ENCODE peak calls at places on chromosome 13, in five cellular contexts. U, W, Z, V and Q are unnamed samples.
A peak's percentile ranks its signal among the peaks of the same experiment; 100 is the strongest.

GRCh38 chr13:45584816-45585215 is 30.7 kb downstream of the ERICH6B start:
- DNase-seq in V (no peak), Z (peak; percentile 15), W (no peak), U (no peak), Q (no peak)

GRCh38 chr13:97544041-97544765 is 110.2 kb downstream of the RAP2A start:
- DNase-seq in Z (no peak), V (no peak), W (no peak), U (no peak), Q (no peak)

GRCh38 chr13:110472904-110473563 is 88.5 kb downstream of the RAB20 start:
- DNase-seq in U (no peak), W (no peak), Z (no peak), V (no peak), Q (no peak)

GRCh38 chr13:50735071-50735470 is 108.4 kb downstream of the DLEU7 start:
- DNase-seq in U (no peak), V (no peak), W (no peak), Z (no peak), Q (no peak)

GRCh38 chr13:23692816-23693215 is 122.6 kb downstream of the TNFRSF19 start:
- DNase-seq in Z (no peak), W (no peak), V (no peak), U (no peak), Q (no peak)

GRCh38 chr13:52405369-52405766 is 604 bp downstream of the THSD1 start:
- DNase-seq in V (no peak), Z (peak; percentile 23), W (no peak), U (no peak), Q (no peak)

GRCh38 chr13:49664606-49665005 is 26.7 kb downstream of the EBPL start:
- DNase-seq in Z (no peak), W (no peak), U (no peak), V (no peak), Q (no peak)

GRCh38 chr13:21668665-21669599 is 1.9 kb upstream of the FGF9 start:
- DNase-seq in U (no peak), V (peak; percentile 29), Z (no peak), W (no peak), Q (no peak)

GRCh38 chr13:98217597-98217996 is 40.5 kb upstream of the RNF113B start:
- DNase-seq in U (no peak), Z (no peak), V (no peak), W (no peak), Q (no peak)

GRCh38 chr13:30898721-30899188 is 7.3 kb upstream of the MEDAG start:
- DNase-seq in W (peak; percentile 31), V (no peak), U (no peak), Z (peak; percentile 22), Q (no peak)

GRCh38 chr13:101473458-101473857 is 21.0 kb downstream of the ITGBL1 start:
- DNase-seq in Z (peak; percentile 82), V (no peak), U (no peak), W (no peak), Q (no peak)

GRCh38 chr13:85985791-85986190 is 186.6 kb upstream of the SLITRK6 start:
- DNase-seq in Z (no peak), W (no peak), V (no peak), U (no peak), Q (no peak)

GRCh38 chr13:30381049-30381448 is 41.2 kb upstream of the UBE2L5 start:
- DNase-seq in Z (no peak), V (no peak), W (no peak), U (no peak), Q (no peak)

GRCh38 chr13:110216403-110217041 is 90.4 kb downstream of the COL4A1 start:
- DNase-seq in U (no peak), V (no peak), Z (no peak), W (no peak), Q (no peak)

GRCh38 chr13:112980441-112980840 is 11.4 kb downstream of the MCF2L start:
- DNase-seq in W (no peak), U (no peak), V (no peak), Z (no peak), Q (no peak)

GRCh38 chr13:77521194-77521593 is 14.3 kb upstream of the SCEL start:
- DNase-seq in W (no peak), U (no peak), V (no peak), Z (peak; percentile 43), Q (no peak)
- H3K27ac ChIP-seq in W (no peak overlapping the region), U (peak overlapping the region; percentile 70), V (no peak overlapping the region), Z (peak overlapping the region; percentile 40), Q (peak overlapping the region; percentile 63)

GRCh38 chr13:40186041-40186440 is 480.4 kb downstream of the FOXO1 start:
- DNase-seq in U (no peak), Z (no peak), V (no peak), W (no peak), Q (no peak)

GRCh38 chr13:40189426-40189825 is 477.0 kb downstream of the FOXO1 start:
- DNase-seq in U (no peak), V (no peak), Z (no peak), W (no peak), Q (no peak)

GRCh38 chr13:40187324-40187795 is 479.1 kb downstream of the FOXO1 start:
- DNase-seq in Z (no peak), V (peak; percentile 54), U (no peak), W (no peak), Q (no peak)

GRCh38 chr13:40186636-40187323 is 479.7 kb downstream of the FOXO1 start:
- DNase-seq in U (no peak), W (no peak), V (no peak), Z (peak; percentile 58), Q (no peak)

DNA sequence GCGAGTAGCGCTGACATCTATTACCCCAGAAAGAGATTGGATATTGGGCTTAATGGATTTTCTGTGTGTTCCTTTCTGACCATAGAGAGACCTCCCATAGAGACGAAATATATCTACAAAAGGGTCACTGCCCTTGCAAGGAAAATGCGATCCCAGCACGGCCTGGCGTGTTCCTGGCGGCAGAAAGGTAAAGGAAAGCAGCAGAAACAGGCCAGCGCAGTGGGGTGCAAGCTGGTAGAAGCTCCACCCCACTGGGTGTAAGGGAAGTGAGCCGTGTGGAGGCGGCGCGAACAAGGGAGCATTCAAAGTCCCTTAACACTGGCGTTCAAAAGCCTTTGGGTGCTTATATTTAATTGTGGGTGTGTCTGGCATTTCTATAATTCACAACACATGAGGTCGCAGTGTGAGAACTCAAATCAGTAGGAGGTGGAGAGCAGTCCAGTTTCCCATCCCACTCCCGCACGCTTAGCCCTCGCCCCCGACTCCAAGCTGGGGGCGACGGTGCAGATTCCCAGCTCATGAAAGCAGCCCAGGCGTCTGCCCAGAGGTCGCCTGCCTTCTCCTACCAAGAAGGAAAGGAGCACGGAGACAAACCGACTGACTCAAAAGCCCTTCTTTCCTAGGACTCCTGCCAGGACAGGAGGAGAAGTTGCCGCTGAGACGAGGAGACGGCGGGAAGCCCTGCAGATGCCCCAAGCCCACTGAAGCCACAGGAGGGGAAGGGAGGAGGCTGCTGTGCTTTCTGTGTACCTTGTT is 478.4 kb downstream of the FOXO1 start:
- DNase-seq in Z (no peak), U (no peak), V (peak; percentile 14), W (no peak), Q (no peak)
- H3K27ac ChIP-seq in Z (no peak overlapping the region), U (peak overlapping the region; percentile 70), V (no peak overlapping the region), W (peak overlapping the region; percentile 73), Q (no peak overlapping the region)

GRCh38 chr13:114129649-114130062 is 2.8 kb downstream of the RASA3 start:
- DNase-seq in W (no peak), V (peak; percentile 20), U (no peak), Z (no peak), Q (no peak)
- H3K27ac ChIP-seq in W (no peak overlapping the region), V (peak overlapping the region; percentile 85), U (peak overlapping the region; percentile 83), Z (no peak overlapping the region), Q (no peak overlapping the region)

DNA sequence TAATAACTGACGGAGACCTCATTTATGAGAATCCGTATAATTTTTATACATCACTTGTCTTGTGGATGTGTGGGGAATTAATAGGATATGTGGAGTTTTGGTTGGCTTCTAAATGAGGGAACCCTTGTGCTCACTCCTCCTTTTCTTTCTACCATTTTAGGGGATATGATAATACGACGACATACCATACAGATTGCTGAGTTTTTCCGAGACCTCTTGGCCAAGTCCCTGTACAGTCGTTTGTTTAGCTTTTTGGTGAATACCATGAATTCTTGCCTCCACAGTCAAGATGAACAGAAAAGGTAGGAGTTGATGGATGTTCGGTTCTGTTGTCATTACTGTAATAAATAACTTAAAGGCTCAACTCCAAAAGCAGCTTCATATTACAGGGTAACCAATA is 335.2 kb downstream of the MYO16 start:
- DNase-seq in W (no peak), Z (no peak), V (no peak), U (no peak), Q (no peak)
- H3K27ac ChIP-seq in W (no peak overlapping the region), Z (peak overlapping the region; percentile 50), V (no peak overlapping the region), U (no peak overlapping the region), Q (peak overlapping the region; percentile 82)

GRCh38 chr13:76885203-76886004 is 801 bp downstream of the KCTD12 start:
- DNase-seq in V (peak; percentile 6), U (peak; percentile 90), Z (peak; percentile 74), W (peak; percentile 68), Q (no peak)
- H3K27ac ChIP-seq in V (no peak overlapping the region), U (peak overlapping the region; percentile 97), Z (peak overlapping the region; percentile 55), W (peak overlapping the region; percentile 81), Q (peak overlapping the region; percentile 13)

GRCh38 chr13:102698649-102698980 is 3.8 kb upstream of the METTL21C start:
- DNase-seq in U (no peak), V (no peak), W (no peak), Z (no peak), Q (no peak)
- H3K27ac ChIP-seq in U (no peak overlapping the region), V (no peak overlapping the region), W (no peak overlapping the region), Z (no peak overlapping the region), Q (no peak overlapping the region)

GRCh38 chr13:59480857-59481256 is 682.9 kb downstream of the DIAPH3 start:
- DNase-seq in V (no peak), W (no peak), Z (no peak), U (no peak), Q (no peak)
- H3K27ac ChIP-seq in V (no peak overlapping the region), W (no peak overlapping the region), Z (no peak overlapping the region), U (no peak overlapping the region), Q (no peak overlapping the region)

GRCh38 chr13:44147648-44148047 is 226.0 kb upstream of the SERP2 start:
- DNase-seq in Z (no peak), U (no peak), V (no peak), W (no peak), Q (no peak)
- H3K27ac ChIP-seq in Z (no peak overlapping the region), U (no peak overlapping the region), V (no peak overlapping the region), W (no peak overlapping the region), Q (no peak overlapping the region)

GRCh38 chr13:29103036-29103800 is 283.1 kb downstream of the MTUS2 start:
- DNase-seq in V (no peak), U (no peak), Z (no peak), W (no peak), Q (no peak)

GRCh38 chr13:29106651-29107050 is 286.5 kb downstream of the MTUS2 start:
- DNase-seq in W (no peak), V (no peak), Z (no peak), U (no peak), Q (no peak)

GRCh38 chr13:29101404-29101803 is 281.3 kb downstream of the MTUS2 start:
- DNase-seq in W (no peak), V (no peak), U (no peak), Z (no peak), Q (no peak)

GRCh38 chr13:29105779-29106178 is 285.6 kb downstream of the MTUS2 start:
- DNase-seq in U (no peak), Z (no peak), V (no peak), W (no peak), Q (no peak)

GRCh38 chr13:29104461-29104860 is 284.3 kb downstream of the MTUS2 start:
- DNase-seq in Z (no peak), U (no peak), V (no peak), W (no peak), Q (no peak)
- H3K27ac ChIP-seq in Z (no peak overlapping the region), U (no peak overlapping the region), V (no peak overlapping the region), W (no peak overlapping the region), Q (no peak overlapping the region)